ENCODE peak calls at places on chromosome 21, in five cellular contexts. R is heart left ventricle, K is transverse colon, O is HFF-Myc, S is heart right ventricle. M is an unnamed sample.

GRCh38 chr21:16838330-16838729 is 674.5 kb upstream of the CXADR start:
- DNase-seq in K (no peak), R (no peak), S (no peak), O (no peak), M (no peak)

GRCh38 chr21:28298251-28298672 is 694.4 kb downstream of the LTN1 start:
- DNase-seq in R (no peak), S (no peak), K (no peak), O (no peak), M (no peak)

GRCh38 chr21:25490742-25491141 is 116.5 kb downstream of the MRPL39 start:
- DNase-seq in O (no peak), K (no peak), R (no peak), S (no peak), M (no peak)

GRCh38 chr21:39518055-39518844 is 66.5 kb downstream of the SH3BGR start:
- DNase-seq in S (no peak), R (no peak), K (peak; percentile 31), O (peak; percentile 16), M (peak; percentile 81)

GRCh38 chr21:39313042-39313456 is 383 bp downstream of the BRWD1 start:
- DNase-seq in R (no peak), S (no peak), K (peak; percentile 44), O (no peak), M (no peak)

GRCh38 chr21:29888437-29888836 is 51.4 kb downstream of the GRIK1 start:
- DNase-seq in O (peak; percentile 2), R (no peak), S (no peak), K (no peak), M (no peak)

GRCh38 chr21:38809170-38809878 is 3.6 kb downstream of the ETS2 start:
- DNase-seq in S (no peak), O (no peak), R (no peak), K (peak; percentile 38), M (no peak)

GRCh38 chr21:35026617-35027557 is 22.2 kb downstream of the RUNX1 start:
- DNase-seq in O (no peak), R (peak; percentile 44), K (peak; percentile 71), S (peak; percentile 66), M (peak; percentile 73)

GRCh38 chr21:25561668-25562641 is 45.3 kb downstream of the MRPL39 start:
- DNase-seq in S (peak; percentile 44), O (peak; percentile 30), R (peak; percentile 40), K (peak; percentile 68), M (peak; percentile 82)

GRCh38 chr21:15192243-15192642 is 127.4 kb upstream of the NRIP1 start:
- DNase-seq in S (no peak), K (no peak), R (no peak), O (no peak), M (peak; percentile 49)

GRCh38 chr21:25717491-25718139 is 17.1 kb downstream of the ATP5PF start:
- DNase-seq in K (no peak), O (no peak), R (peak; percentile 30), S (no peak), M (peak; percentile 14)

GRCh38 chr21:28444567-28444966 is 548.1 kb downstream of the LTN1 start:
- DNase-seq in O (no peak), S (no peak), R (no peak), K (no peak), M (no peak)

GRCh38 chr21:39867198-39867650 is at the start of gene PCP4:
- DNase-seq in O (no peak), K (peak; percentile 45), S (no peak), R (peak; percentile 23), M (peak; percentile 83)

GRCh38 chr21:38984982-38985422 is 179.3 kb downstream of the ETS2 start:
- DNase-seq in K (no peak), O (peak; percentile 92), S (no peak), R (no peak), M (no peak)

GRCh38 chr21:23963454-23963853 is 1643.8 kb downstream of the MRPL39 start:
- DNase-seq in R (no peak), S (no peak), O (no peak), K (no peak), M (no peak)

GRCh38 chr21:34885125-34885524 is 164.0 kb downstream of the RUNX1 start:
- DNase-seq in R (no peak), K (no peak), S (no peak), O (no peak), M (no peak)

GRCh38 chr21:39033878-39034589 is 149.2 kb downstream of the PSMG1 start:
- DNase-seq in O (no peak), R (no peak), S (no peak), K (peak; percentile 90), M (peak; percentile 67)

GRCh38 chr21:20272791-20273362 is 725.3 kb upstream of the NCAM2 start:
- DNase-seq in R (no peak), K (no peak), S (no peak), O (no peak), M (no peak)

GRCh38 chr21:28867401-28867800 is 125.3 kb downstream of the LTN1 start:
- DNase-seq in K (no peak), O (no peak), S (no peak), R (no peak), M (no peak)

GRCh38 chr21:15729674-15730483 is at the start of gene USP25:
- DNase-seq in O (no peak), K (peak; percentile 95), R (peak; percentile 93), S (peak; percentile 95), M (peak; percentile 93)

GRCh38 chr21:16536661-16537359 is 807.0 kb downstream of the USP25 start:
- DNase-seq in K (no peak), O (no peak), R (no peak), S (no peak), M (no peak)

GRCh38 chr21:32578107-32578691 is 7.1 kb downstream of the TCP10L start:
- DNase-seq in K (peak; percentile 34), R (no peak), O (no peak), S (no peak), M (no peak)

GRCh38 chr21:35352066-35352770 is 303.1 kb upstream of the RUNX1 start:
- DNase-seq in K (no peak), S (no peak), O (no peak), R (no peak), M (no peak)

GRCh38 chr21:38751379-38752050 is 54.2 kb upstream of the ETS2 start:
- DNase-seq in K (no peak), S (peak; percentile 38), R (peak; percentile 52), O (no peak), M (no peak)

GRCh38 chr21:29155118-29155932 is 24.9 kb downstream of the MAP3K7CL start:
- DNase-seq in K (no peak), R (peak; percentile 76), O (no peak), S (peak; percentile 67), M (no peak)

GRCh38 chr21:30463713-30464112 is 16.5 kb downstream of the KRTAP19-1 start:
- DNase-seq in K (no peak), S (no peak), O (no peak), R (no peak), M (peak; percentile 12)

DNA sequence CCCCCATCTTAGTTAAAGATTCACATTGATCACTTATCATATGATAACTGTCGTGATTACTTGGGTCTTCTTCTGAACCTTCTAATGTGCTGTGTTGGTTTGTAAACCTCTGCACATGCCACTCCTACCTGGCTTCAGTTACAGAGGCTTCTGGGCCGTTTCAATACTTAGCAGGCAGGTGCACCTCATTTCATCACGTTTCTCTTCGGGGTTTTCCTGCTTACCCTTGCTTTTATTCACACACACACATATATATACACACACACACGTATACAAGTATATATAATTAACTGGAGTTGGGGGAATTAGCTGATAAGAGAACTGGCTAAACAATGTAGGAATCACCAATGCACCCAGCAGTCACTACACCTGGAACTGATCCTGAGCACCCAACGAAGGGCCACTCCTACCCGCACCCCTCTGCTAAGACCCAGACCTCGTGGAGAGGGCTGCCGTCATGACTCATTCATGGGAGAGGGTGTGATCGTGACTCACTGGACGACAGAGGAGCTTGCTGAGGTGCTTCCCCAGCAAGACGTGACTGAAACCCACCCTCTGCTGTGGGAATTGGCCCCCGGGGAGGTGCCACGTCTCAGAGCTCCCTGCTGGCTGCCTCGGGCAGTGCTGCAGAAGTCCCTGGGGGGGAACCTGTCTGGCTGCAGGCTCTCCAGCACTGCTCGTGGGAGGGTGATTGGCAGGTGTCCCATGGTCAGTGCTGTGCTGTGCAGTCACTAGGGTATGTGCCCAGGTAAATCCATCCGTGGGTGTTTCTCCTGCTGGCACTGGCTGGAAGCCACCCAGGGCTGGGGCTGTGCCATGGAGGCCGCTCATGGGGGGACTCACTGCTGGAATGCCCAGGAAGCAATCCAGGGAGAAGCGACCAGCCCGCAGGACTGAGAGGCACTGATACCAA is 166.6 kb downstream of the DYRK1A start:
- DNase-seq in R (no peak), S (peak; percentile 25), K (no peak), O (no peak), M (peak; percentile 52)
- TF ChIP-seq CTCF in R (peak; percentile 26), S (peak; percentile 24), K (no peak), O (no peak), M (no peak)

GRCh38 chr21:44800103-44800502 is 1.5 kb downstream of the UBE2G2 start:
- DNase-seq in K (no peak), O (no peak), S (no peak), R (no peak), M (peak; percentile 70)
- TF ChIP-seq CTCF in K (peak; percentile 27), O (peak; percentile 33), S (peak; percentile 28), R (peak; percentile 36), M (peak; percentile 53)

DNA sequence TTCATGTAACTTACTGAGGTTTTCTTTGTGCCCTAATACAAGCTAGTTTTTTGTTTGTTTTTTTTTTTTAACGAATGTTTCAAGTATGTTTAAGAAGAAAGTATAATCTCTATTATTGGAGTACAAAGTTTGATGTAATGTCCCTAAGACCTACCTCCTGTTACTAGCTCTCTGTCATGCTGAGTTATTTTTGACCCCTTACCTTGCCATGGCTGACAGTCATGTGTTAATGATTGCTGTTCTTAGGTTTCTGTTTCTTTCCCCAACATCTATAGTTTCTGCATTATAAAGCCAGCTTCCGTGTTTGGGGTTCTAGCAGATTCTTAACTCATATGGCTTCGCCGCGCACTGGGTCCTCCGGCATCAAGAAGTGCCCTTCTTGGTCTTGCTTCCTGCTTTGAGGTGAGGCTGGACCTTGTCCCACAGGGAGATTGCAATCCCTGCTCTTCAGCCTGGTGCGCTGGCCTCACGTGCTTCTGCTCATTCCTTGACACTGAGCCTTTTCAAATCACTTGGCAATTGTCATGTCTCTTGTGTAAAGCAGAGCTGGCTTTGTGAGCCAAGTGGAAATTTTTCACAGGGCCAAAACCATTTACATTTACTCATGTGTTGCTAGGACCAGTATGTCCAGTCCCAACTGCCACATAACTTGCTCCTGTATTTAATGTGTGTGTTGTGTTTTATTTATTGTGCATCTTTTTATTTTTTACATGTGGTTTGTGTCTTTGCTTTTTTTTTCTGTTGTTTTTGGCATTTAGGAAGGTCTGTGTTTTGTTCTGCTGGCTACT is 135.0 kb upstream of the COL6A1 start:
- DNase-seq in K (peak; percentile 24), O (no peak), S (peak; percentile 48), R (no peak), M (peak; percentile 64)
- TF ChIP-seq CTCF in K (no peak), O (no peak), S (no peak), R (no peak), M (no peak)

GRCh38 chr21:26766826-26767325 is 78.3 kb downstream of the ADAMTS1 start:
- DNase-seq in K (no peak), R (no peak), S (no peak), O (no peak), M (peak; percentile 10)

GRCh38 chr21:26773058-26773457 is 72.2 kb downstream of the ADAMTS1 start:
- DNase-seq in S (no peak), O (no peak), R (no peak), K (no peak), M (no peak)

DNA sequence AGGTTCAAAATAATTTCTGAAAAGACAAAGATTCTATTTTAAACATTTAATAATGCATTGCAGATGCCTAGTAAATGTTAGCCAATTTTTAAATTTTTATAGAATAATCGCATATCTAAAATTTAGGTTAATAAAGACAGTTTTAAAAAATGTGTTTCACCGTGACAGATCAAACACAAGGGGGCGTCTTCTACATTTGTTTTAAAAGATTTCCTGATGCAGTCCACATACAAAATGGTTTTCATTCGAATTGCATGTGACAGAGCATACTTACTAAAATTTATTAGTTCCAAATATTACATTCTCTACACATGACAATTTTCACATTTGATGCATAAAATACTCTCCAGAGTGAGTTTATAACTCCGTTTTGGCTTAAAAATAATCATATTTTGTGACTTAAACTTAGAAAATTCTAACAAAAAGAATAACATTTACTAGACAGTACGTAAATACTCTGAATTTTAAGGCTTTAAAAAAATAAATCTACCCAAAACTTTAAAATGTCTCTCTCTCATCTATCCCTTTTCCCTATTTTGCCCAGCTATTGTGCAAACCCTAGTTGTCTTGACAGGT is 75.5 kb downstream of the ADAMTS1 start:
- DNase-seq in K (no peak), S (no peak), O (no peak), R (no peak), M (peak; percentile 71)
- TF ChIP-seq CTCF in K (peak; percentile 56), S (peak; percentile 61), O (peak; percentile 31), R (peak; percentile 72), M (peak; percentile 77)